ENCODE peak calls at places on chromosomes 1 and 21, in ten cellular contexts. G, K, C, E, Q, P, A, M, F and H are unnamed samples. For H3K4me1, the result is how much of the 10 kb centered on the place peaks cover.

GRCh38 chr21:21232320-21232719 is 234.1 kb downstream of the NCAM2 start:
- DNase-seq in F (no peak), A (no peak), P (peak), E (no peak), C (no peak), M (peak), G (no peak), Q (peak), K (no peak), H (no peak)

GRCh38 chr21:31173881-31174555 is 135.7 kb upstream of the KRTAP19-8 start:
- DNase-seq in A (no peak), M (no peak), P (no peak), C (no peak), K (no peak), F (no peak), Q (peak), G (no peak), E (peak), H (no peak)

GRCh38 chr1:59057801-59058200 is 239.1 kb upstream of the FGGY start:
- DNase-seq in M (no peak), G (no peak), Q (no peak), E (no peak), C (no peak), P (no peak), K (no peak), F (no peak), A (no peak), H (no peak)

GRCh38 chr1:230174765-230175747 is 108.0 kb downstream of the GALNT2 start:
- DNase-seq in P (peak), C (no peak), M (no peak), F (no peak), G (peak), Q (no peak), A (no peak), K (peak), E (no peak), H (peak)

GRCh38 chr21:30164796-30165195 is 1.8 kb downstream of the CLDN17 start:
- DNase-seq in K (no peak), F (no peak), A (no peak), C (no peak), G (no peak), M (no peak), Q (no peak), E (no peak), P (no peak), H (no peak)

GRCh38 chr1:15207031-15207828 is 39.8 kb upstream of the FHAD1 start:
- DNase-seq in M (no peak), G (no peak), P (no peak), C (no peak), K (peak), E (no peak), A (no peak), Q (peak), F (no peak), H (no peak)

GRCh38 chr1:236156512-236157208 is 14.3 kb downstream of the GPR137B start:
- DNase-seq in P (peak), C (no peak), G (no peak), Q (no peak), K (no peak), E (peak), A (no peak), F (no peak), M (peak), H (no peak)

GRCh38 chr1:232704694-232705680 is 75.1 kb upstream of the SIPA1L2 start:
- DNase-seq in M (no peak), A (no peak), P (peak), G (peak), E (peak), Q (no peak), F (peak), K (no peak), C (peak), H (peak)

GRCh38 chr1:92910081-92910480 is 51.2 kb downstream of the DIPK1A start:
- DNase-seq in F (no peak), Q (no peak), A (no peak), E (no peak), G (no peak), P (no peak), M (no peak), K (no peak), C (no peak), H (no peak)

GRCh38 chr21:37811711-37812110 is 104.5 kb downstream of the KCNJ6 start:
- DNase-seq in P (no peak), E (no peak), C (no peak), M (no peak), G (no peak), Q (no peak), K (no peak), A (no peak), F (no peak), H (no peak)

GRCh38 chr1:115332813-115333608 is 5.0 kb downstream of the NGF start:
- DNase-seq in F (no peak), Q (no peak), E (no peak), A (no peak), M (no peak), G (no peak), K (no peak), P (no peak), C (peak), H (no peak)

GRCh38 chr1:66478116-66478515 is 55.8 kb upstream of the SGIP1 start:
- DNase-seq in P (no peak), A (no peak), C (peak), M (no peak), E (no peak), Q (no peak), K (no peak), F (no peak), G (no peak), H (no peak)

GRCh38 chr21:45427331-45428271 is 22.6 kb downstream of the COL18A1 start:
- DNase-seq in A (no peak), Q (no peak), M (no peak), E (peak), K (peak), G (no peak), F (peak), C (peak), P (peak), H (peak)

GRCh38 chr1:92749024-92749634 is 35.8 kb downstream of the EVI5 start:
- DNase-seq in M (peak), C (peak), F (no peak), K (peak), G (peak), E (peak), P (peak), A (no peak), Q (peak), H (no peak)

GRCh38 chr1:116463730-116464129 is 90.7 kb downstream of the ATP1A1 start:
- DNase-seq in P (no peak), E (no peak), C (no peak), K (no peak), Q (peak), A (no peak), M (no peak), F (no peak), G (no peak), H (no peak)

GRCh38 chr1:226491093-226491850 is 57.3 kb upstream of the STUM start:
- DNase-seq in M (no peak), E (no peak), A (no peak), G (no peak), Q (no peak), P (no peak), F (no peak), C (no peak), K (peak), H (no peak)

GRCh38 chr1:63524166-63524565 is 841 bp downstream of the EFCAB7 start:
- DNase-seq in P (no peak), A (no peak), E (no peak), M (peak), F (no peak), C (no peak), G (no peak), Q (no peak), K (no peak), H (no peak)

GRCh38 chr1:43968348-43968948 is 1.4 kb upstream of the DPH2 start:
- DNase-seq in C (no peak), Q (peak), M (peak), F (no peak), E (no peak), K (peak), P (no peak), A (no peak), G (no peak), H (no peak)

GRCh38 chr1:17276568-17276967 is 27.7 kb downstream of the PADI3 start:
- DNase-seq in Q (no peak), P (no peak), G (no peak), F (no peak), E (peak), M (no peak), K (no peak), A (no peak), C (peak), H (no peak)

GRCh38 chr21:28632718-28633408 is 359.8 kb downstream of the LTN1 start:
- DNase-seq in K (no peak), E (no peak), Q (peak), C (no peak), P (no peak), G (no peak), M (no peak), A (no peak), F (peak), H (no peak)
- H3K4me1 ChIP-seq in K (under half), E (under half), Q (under half), C (under half), P (under half), G (under half), M (under half), A (under half), F (under half), H (under half)

DNA sequence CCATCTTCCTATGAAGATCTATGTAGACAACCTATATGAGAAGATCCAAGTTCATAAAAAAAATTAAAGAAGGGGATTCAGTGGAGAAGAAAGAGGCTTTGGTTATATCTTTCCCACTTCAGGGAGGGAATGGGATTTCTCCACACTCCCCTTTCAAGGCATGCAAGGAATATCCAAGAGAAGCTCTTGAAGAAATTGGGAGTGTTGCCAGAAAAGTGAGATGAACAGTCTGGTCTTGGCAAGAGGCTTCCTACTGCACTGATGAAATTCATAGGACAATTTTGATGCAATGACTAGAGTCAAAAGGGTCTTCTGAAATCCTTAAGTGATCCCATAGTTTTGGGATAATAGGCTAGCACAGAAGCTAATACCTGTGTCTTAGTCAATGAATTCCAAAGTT is 153.0 kb downstream of the KCTD3 start:
- DNase-seq in C (no peak), K (no peak), M (no peak), P (no peak), E (no peak), G (no peak), Q (no peak), F (no peak), A (no peak), H (no peak)
- TF ChIP-seq CTCF in C (no peak), K (no peak), M (no peak), P (no peak), E (no peak), G (no peak), Q (no peak), F (no peak), A (no peak), H (no peak)

DNA sequence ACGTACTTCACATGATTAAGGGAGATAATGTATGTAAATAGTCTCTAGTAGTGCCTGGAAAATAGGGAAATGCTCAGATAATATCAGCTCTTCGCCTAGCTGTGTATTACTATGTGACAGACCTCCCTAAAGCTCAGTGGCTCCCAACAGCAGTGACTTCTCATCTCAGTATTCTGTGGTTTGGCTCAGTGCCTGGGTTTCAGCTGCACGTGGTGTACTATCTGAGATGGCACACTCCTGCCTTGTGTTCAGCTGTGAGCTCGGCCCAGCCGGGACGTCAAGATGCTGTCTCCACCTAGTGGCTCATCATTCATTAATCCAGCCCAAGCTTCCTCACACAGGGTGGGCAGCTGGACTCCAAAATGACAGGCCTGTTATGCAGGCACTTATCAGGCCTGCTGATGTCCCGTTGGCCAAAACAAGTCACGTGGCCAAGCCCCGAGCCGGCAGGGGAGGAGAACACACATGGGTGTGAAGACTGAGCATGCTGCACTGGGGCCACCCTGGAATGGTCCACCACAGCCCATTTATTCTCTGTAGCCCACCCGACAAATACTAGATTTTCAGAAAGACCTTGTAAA is 17.8 kb downstream of the SLFNL1 start:
- DNase-seq in P (peak), E (peak), Q (peak), C (peak), K (no peak), A (peak), M (peak), F (peak), G (peak), H (peak)
- H3K27ac ChIP-seq in P (peak), E (no peak), Q (no peak), C (peak), K (no peak), A (no peak), M (peak), F (peak), G (no peak), H (peak)

GRCh38 chr1:198662821-198663220 is 24.0 kb downstream of the PTPRC start:
- DNase-seq in A (no peak), M (no peak), Q (no peak), K (no peak), P (no peak), F (no peak), G (no peak), E (no peak), C (no peak), H (no peak)
- H3K4me1 ChIP-seq in A (half or more), M (under half), Q (under half), K (under half), P (under half), F (under half), G (under half), E (under half), C (under half), H (under half)

DNA sequence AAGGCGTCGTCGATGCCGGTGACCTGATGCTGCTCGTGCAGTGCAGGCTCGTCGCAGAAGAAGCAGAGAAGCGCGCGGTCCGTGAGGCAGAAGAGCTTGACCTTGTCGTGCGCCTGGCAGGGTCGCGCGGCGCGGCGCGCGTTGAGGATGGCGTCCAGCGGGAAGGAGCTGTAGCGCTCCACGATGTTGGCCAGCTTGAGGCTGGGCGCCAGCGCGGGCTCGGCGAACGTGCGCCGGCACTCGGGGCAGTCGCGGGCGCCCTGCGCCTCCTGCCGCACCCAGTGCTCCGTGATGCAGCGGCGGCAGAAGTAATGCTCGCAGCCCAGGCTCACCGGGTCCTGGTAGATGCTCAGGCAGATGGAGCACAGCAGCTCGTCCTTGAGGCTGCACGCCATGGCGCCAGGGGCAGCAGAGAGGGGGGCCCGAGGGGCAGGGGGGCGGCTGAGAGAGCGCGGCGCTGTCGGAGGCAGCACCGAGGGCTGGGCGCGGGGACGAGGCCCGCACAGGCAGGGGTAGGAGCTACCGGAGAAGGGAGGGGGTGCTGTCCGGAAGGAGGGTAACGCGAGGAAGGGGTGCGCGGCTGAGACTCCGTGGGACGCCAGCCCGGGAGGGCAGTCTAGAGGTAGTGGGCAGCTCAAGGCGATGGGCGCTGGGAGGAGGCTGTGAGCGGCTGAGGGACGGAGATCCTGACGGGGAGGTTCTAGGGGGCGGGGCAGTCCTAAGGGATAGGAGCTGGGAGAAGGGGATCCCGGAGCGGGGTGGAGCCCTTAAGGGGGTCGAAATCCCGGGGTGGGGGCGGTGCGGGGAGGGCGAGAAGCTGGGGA is 593 bp downstream of the TRIM62 start:
- DNase-seq in K (peak), M (no peak), A (peak), G (peak), P (peak), F (no peak), E (peak), C (peak), Q (peak), H (peak)
- TF ChIP-seq CTCF in K (peak), M (no peak), A (no peak), G (no peak), P (no peak), F (no peak), E (no peak), C (no peak), Q (no peak), H (no peak)

DNA sequence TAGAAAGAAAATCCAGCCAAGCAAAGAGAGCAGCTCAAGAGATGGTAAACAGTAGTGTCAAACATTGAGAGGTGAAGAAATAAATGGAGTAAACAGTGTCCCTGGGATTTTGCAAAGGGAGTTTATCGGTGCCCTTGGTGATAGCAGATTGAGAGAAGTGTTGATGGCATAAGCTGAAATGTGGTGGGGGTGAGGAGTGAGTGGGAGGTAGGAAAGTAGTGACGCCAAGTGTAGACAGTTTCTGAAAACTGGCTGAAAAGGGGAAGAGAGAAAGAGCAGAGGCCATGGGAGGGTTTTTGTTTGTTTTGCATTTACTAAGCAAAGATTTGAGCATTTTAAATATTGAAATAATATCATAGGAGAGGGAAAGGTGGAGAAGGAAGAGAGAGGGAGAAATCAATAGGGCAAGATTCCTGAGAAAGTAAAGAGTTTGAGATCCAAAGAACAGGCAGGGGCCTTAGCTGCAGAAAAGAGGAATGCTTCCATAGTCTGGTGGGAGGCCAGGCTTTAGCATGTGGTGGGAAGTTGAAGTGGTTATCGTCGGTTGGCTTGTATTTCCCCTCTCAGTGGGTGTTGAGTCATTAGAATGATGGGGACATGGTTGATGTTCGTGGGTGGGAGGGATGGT is 26.9 kb upstream of the RASAL2 start:
- DNase-seq in G (no peak), E (peak), P (no peak), Q (no peak), C (no peak), F (no peak), M (no peak), K (no peak), A (no peak), H (no peak)
- H3K27ac ChIP-seq in G (no peak), E (no peak), P (no peak), Q (no peak), C (no peak), F (no peak), M (no peak), K (no peak), A (no peak), H (no peak)

GRCh38 chr1:46617108-46617694 is 590 bp upstream of the MOB3C start:
- DNase-seq in G (no peak), F (no peak), Q (no peak), C (no peak), P (no peak), M (no peak), A (no peak), E (no peak), K (peak), H (no peak)
- H3K4me1 ChIP-seq in G (under half), F (under half), Q (under half), C (under half), P (under half), M (under half), A (under half), E (under half), K (under half), H (under half)